ENCODE peak calls at places on chromosomes 2 and 18, in four cellular contexts. A, T, W and L are unnamed samples.
A peak's percentile ranks its signal among the peaks of the same experiment; 100 is the strongest.

GRCh38 chr2:44304258-44304657 is 29.0 kb downstream of the SLC3A1 start:
- DNase-seq in A (no peak), W (no peak), T (no peak), L (no peak)

GRCh38 chr18:55775972-55776371 is 188.0 kb upstream of the TCF4 start:
- DNase-seq in W (no peak), A (peak; percentile 17), T (no peak), L (no peak)

GRCh38 chr2:169038338-169038757 is 7.2 kb upstream of the ABCB11 start:
- DNase-seq in A (no peak), T (no peak), W (peak; percentile 90), L (no peak)

GRCh38 chr2:133424876-133425275 is 143.4 kb downstream of the NCKAP5 start:
- DNase-seq in W (no peak), A (no peak), T (no peak), L (no peak)

GRCh38 chr2:222049946-222050345 is 248.9 kb downstream of the PAX3 start:
- DNase-seq in W (peak; percentile 60), A (no peak), T (no peak), L (no peak)

GRCh38 chr2:157302492-157303099 is 23.0 kb downstream of the ERMN start:
- DNase-seq in W (peak; percentile 81), A (peak; percentile 37), T (peak; percentile 82), L (peak; percentile 81)

GRCh38 chr2:168700615-168701245 is 101.7 kb upstream of the NOSTRIN start:
- DNase-seq in T (no peak), W (no peak), A (peak; percentile 41), L (no peak)

GRCh38 chr2:39504790-39505335 is 67.8 kb upstream of the MAP4K3 start:
- DNase-seq in A (no peak), W (peak; percentile 75), T (no peak), L (peak; percentile 34)

GRCh38 chr2:49289711-49290110 is 135.4 kb upstream of the FSHR start:
- DNase-seq in A (no peak), W (no peak), T (no peak), L (no peak)

GRCh38 chr2:208366215-208367132 is 40.1 kb upstream of the PTH2R start:
- DNase-seq in W (no peak), A (no peak), T (no peak), L (no peak)

GRCh38 chr2:36357506-36358316 is 2.1 kb downstream of the CRIM1 start:
- DNase-seq in W (peak; percentile 78), T (peak; percentile 75), A (peak; percentile 41), L (peak; percentile 73)

GRCh38 chr2:200863655-200864205 is 728 bp downstream of the CLK1 start:
- DNase-seq in A (no peak), T (peak; percentile 25), W (peak; percentile 8), L (peak; percentile 32)

GRCh38 chr2:163658556-163658955 is 77.3 kb downstream of the FIGN start:
- DNase-seq in A (no peak), W (no peak), T (peak; percentile 39), L (no peak)

GRCh38 chr18:44149706-44150105 is 531.0 kb upstream of the SETBP1 start:
- DNase-seq in A (no peak), W (peak; percentile 60), T (no peak), L (peak; percentile 24)

GRCh38 chr2:212361174-212361756 is 177.3 kb downstream of the ERBB4 start:
- DNase-seq in W (no peak), A (no peak), T (no peak), L (no peak)

GRCh38 chr2:8537572-8538155 is 144.2 kb upstream of the ID2 start:
- DNase-seq in A (no peak), T (no peak), W (no peak), L (no peak)

GRCh38 chr2:34997779-34998178 is 1357.8 kb upstream of the CRIM1 start:
- DNase-seq in T (no peak), A (no peak), W (no peak), L (no peak)

GRCh38 chr2:70643715-70644114 is 90.1 kb upstream of the TGFA start:
- DNase-seq in T (peak; percentile 62), W (peak; percentile 71), A (peak; percentile 26), L (no peak)

GRCh38 chr2:228675042-228675441 is 493.6 kb upstream of the SPHKAP start:
- DNase-seq in A (no peak), T (no peak), W (peak; percentile 32), L (no peak)

GRCh38 chr2:70961648-70961994 is 16.8 kb upstream of the ANKRD53 start:
- DNase-seq in W (no peak), T (no peak), A (no peak), L (no peak)

GRCh38 chr2:27735263-27735904 is 36.1 kb upstream of the MRPL33 start:
- DNase-seq in W (no peak), T (peak; percentile 77), A (no peak), L (peak; percentile 87)

GRCh38 chr2:207561386-207562080 is 31.8 kb downstream of the CREB1 start:
- DNase-seq in T (no peak), W (no peak), A (no peak), L (no peak)

GRCh38 chr2:32246911-32247310 is 17.8 kb downstream of the NLRC4 start:
- DNase-seq in W (peak; percentile 59), T (no peak), A (no peak), L (no peak)

GRCh38 chr2:74472945-74473258 is 422 bp upstream of the MRPL53 start:
- DNase-seq in T (no peak), W (no peak), A (no peak), L (no peak)

GRCh38 chr18:51137051-51137729 is 60.3 kb downstream of the MEX3C start:
- DNase-seq in A (no peak), W (no peak), T (no peak), L (no peak)

GRCh38 chr2:25673170-25674002 is at the start of gene DTNB:
- DNase-seq in T (peak; percentile 95), A (peak; percentile 100), W (peak; percentile 89), L (peak; percentile 91)

GRCh38 chr2:150909090-150909489 is 352.6 kb downstream of the RBM43 start:
- DNase-seq in T (no peak), W (no peak), A (no peak), L (no peak)

GRCh38 chr2:240200230-240201051 is 60.0 kb upstream of the OTOS start:
- DNase-seq in T (peak; percentile 46), W (no peak), A (no peak), L (no peak)

DNA sequence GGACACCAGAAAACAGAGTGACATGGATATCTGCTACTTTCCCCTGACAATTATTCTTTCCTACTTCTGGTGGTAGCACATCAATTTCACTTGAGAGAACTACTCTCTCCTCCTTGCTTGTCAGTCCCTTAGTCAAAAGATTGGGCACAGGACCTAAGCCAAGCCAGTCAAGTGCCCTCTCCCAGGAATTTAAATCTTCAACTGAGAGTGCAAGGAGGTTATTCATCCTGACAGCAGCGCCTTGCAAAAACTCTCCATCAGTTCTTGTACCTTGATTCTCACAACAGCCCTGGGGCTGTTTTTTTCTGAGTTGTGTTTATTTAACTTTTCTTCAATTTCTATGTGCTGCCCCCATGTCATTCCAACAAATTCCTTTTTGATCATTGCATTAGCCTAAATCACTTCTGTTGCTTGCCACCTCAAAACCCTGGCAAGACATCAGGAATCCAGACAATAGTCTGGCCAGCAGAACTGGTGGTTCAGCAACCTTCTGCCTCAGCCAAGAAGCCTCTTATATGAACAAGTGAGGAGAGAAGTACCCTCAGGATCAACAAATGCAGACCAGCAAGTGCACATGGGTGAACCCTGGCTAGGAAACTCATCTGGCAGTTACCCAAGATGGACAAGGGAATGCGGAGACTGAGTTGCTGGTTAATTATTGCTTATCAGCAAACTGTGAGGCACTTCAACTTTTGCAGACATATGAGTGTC is 19.4 kb downstream of the COL4A3 start:
- DNase-seq in A (no peak), W (no peak), T (no peak), L (peak; percentile 23)
- H3K4me3 ChIP-seq in A (no peak overlapping the region), W (no peak overlapping the region), T (no peak overlapping the region), L (no peak overlapping the region)

DNA sequence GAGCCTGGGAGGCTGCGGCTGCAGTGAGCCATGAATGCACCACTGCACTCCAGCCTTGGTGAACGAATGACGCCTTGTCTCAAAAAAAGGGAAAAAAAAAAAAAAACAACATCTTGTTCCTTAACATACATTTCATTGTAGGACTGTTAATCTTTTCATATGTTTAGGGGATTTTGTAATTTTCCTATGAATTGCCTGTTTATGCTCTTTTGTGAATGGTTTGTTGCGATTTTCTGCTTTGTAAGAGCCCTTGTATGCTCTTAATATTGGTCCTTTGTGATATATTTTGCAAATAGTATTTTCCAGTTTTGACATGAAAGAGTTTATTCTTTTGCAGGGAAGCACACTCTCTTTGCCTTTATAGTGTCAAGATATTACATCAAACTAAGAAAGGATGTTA is 50.0 kb downstream of the TRAPPC8 start:
- DNase-seq in W (no peak), A (no peak), T (no peak), L (no peak)
- H3K36me3 ChIP-seq in W (no peaks in the 10 kb centered on the region), A (peaks cover 51% of the 10 kb centered on the region), T (peaks cover 20% of the 10 kb centered on the region), L (no peaks in the 10 kb centered on the region)

DNA sequence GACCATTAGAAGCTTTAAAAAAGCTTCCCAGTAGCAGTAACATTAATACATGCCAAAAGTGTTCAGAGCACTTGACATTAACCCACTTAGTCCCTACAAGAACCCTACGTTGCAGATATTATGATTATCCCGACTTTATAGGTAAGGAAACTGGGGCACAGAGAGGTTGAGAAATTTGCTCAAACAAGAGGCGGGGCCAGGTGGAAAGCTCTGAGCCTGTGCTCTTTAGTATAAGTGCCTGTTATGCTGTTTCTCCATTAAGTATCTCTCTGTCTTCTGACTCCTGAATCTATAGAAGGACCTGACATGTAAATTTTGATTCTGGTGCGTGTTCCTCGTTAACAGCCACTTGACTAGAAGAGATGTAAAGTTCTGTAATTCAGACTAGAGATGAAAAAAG is 139.8 kb downstream of the RBMS1 start:
- DNase-seq in W (no peak), A (no peak), T (no peak), L (no peak)
- H4K20me1 ChIP-seq in W (no peaks in the 10 kb centered on the region), A (peaks cover 54% of the 10 kb centered on the region), T (peaks cover 40% of the 10 kb centered on the region), L (peaks cover 30% of the 10 kb centered on the region)

DNA sequence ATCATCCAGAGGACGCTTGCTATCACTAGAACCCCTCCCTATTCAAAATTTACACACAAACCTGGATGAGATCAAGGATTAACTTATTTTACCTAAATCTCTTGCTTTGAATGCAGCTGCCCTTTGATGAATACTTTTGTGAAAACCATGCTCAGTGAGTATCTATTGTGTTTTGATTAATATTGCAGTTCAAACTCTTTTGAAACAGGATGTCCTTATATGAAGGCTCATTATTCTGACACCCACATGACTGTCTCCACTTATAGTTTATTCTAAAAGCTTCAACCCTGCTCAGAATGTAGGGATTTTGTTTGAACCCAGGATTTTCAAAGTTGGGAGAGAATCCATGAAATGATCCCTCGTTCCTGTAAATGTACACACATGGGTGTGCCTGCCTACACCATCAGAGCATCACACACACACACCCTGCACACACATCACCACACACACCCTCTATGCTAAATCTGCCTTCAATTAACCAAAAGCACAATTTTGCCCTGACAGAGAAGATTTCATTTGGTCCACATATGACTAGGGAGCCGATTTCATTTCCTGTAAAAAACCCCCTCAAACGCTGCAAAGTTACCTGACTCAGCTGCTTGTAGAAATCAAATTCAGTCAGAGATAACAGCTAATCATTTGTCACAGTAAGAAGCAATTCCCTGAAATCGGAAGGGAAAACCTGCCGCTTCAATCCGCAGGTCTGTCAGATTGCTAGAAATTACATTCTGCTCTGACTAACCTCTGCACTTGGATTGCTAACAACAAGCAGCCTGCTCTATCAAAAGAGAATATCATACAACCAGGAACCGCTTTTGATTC is 65.2 kb downstream of the ZEB2 start:
- DNase-seq in A (no peak), T (no peak), W (no peak), L (no peak)
- H3K4me3 ChIP-seq in A (peak overlapping the region; percentile 28), T (no peak overlapping the region), W (no peak overlapping the region), L (no peak overlapping the region)

DNA sequence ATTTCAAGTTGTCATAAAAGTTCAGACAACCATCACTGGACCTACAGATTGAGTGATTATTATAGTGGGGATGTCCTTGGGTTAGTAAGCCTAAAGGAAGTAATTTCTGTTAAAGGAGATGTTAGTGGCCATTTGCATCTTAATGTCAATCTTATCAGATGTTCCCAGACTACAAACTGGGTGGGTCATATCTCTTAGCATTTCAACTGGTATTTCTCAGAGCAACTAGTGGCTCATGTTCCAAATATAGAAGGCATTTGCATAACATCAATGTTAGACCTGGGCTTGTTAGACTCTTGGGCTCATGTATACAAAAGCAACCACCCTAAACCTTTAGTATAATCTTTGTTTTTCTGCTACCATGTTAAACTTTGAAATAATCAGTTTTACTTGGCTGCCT is 17.9 kb downstream of the PLEKHA3 start:
- DNase-seq in W (no peak), A (no peak), T (no peak), L (no peak)
- H3K36me3 ChIP-seq in W (peaks cover 53% of the 10 kb centered on the region), A (peaks cover 86% of the 10 kb centered on the region), T (peaks cover 18% of the 10 kb centered on the region), L (peaks cover 4% of the 10 kb centered on the region)